ENCODE peak calls at places on chromosomes 11 and 22, in eight cellular contexts. One of them, this sample, is unnamed.

GRCh38 chr11:118012083-118012669 is 26.0 kb downstream of the IL10RA start:
- DNase-seq in NCI-H510A treated with DMSO at 0.1 percent for 48 hours: no peak
- DNase-seq in NCI-H146: no peak
- DNase-seq in body of pancreas: no peak
- DNase-seq in WTC11: no peak
- DNase-seq in NCI-H748 treated with DMSO at 0.1 percent for 48 hours: no peak
- DNase-seq in hepatic stellate cell: no peak
- DNase-seq in colonic mucosa: no peak
- DNase-seq in this sample: no peak

GRCh38 chr11:119607726-119608125 is 121.3 kb downstream of the NECTIN1 start:
- DNase-seq in hepatic stellate cell: no peak
- DNase-seq in colonic mucosa: no peak
- DNase-seq in NCI-H510A treated with DMSO at 0.1 percent for 48 hours: no peak
- DNase-seq in WTC11: no peak
- DNase-seq in NCI-H146: peak; percentile 78
- DNase-seq in body of pancreas: peak; percentile 19
- DNase-seq in NCI-H748 treated with DMSO at 0.1 percent for 48 hours: no peak
- DNase-seq in this sample: no peak

GRCh38 chr11:65213322-65214211 is 31.8 kb downstream of the CAPN1 start:
- DNase-seq in WTC11: peak; percentile 84
- DNase-seq in colonic mucosa: no peak
- DNase-seq in hepatic stellate cell: no peak
- DNase-seq in NCI-H510A treated with DMSO at 0.1 percent for 48 hours: no peak
- DNase-seq in NCI-H748 treated with DMSO at 0.1 percent for 48 hours: no peak
- DNase-seq in body of pancreas: no peak
- DNase-seq in NCI-H146: no peak
- DNase-seq in this sample: peak; percentile 83

GRCh38 chr11:21410513-21410912 is 741.1 kb downstream of the NELL1 start:
- DNase-seq in WTC11: no peak
- DNase-seq in NCI-H146: no peak
- DNase-seq in body of pancreas: no peak
- DNase-seq in hepatic stellate cell: no peak
- DNase-seq in colonic mucosa: no peak
- DNase-seq in NCI-H748 treated with DMSO at 0.1 percent for 48 hours: no peak
- DNase-seq in NCI-H510A treated with DMSO at 0.1 percent for 48 hours: no peak
- DNase-seq in this sample: no peak

GRCh38 chr11:87141322-87141721 is 103.6 kb downstream of the TMEM135 start:
- DNase-seq in colonic mucosa: no peak
- DNase-seq in hepatic stellate cell: no peak
- DNase-seq in NCI-H146: no peak
- DNase-seq in body of pancreas: no peak
- DNase-seq in NCI-H748 treated with DMSO at 0.1 percent for 48 hours: no peak
- DNase-seq in WTC11: no peak
- DNase-seq in NCI-H510A treated with DMSO at 0.1 percent for 48 hours: no peak
- DNase-seq in this sample: no peak

GRCh38 chr11:123535401-123535800 is 105.3 kb downstream of the GRAMD1B start:
- DNase-seq in NCI-H748 treated with DMSO at 0.1 percent for 48 hours: no peak
- DNase-seq in body of pancreas: no peak
- DNase-seq in NCI-H510A treated with DMSO at 0.1 percent for 48 hours: no peak
- DNase-seq in hepatic stellate cell: no peak
- DNase-seq in NCI-H146: no peak
- DNase-seq in colonic mucosa: no peak
- DNase-seq in WTC11: no peak
- DNase-seq in this sample: no peak

GRCh38 chr22:43381693-43382092 is 30.1 kb upstream of the MPPED1 start:
- DNase-seq in NCI-H146: no peak
- DNase-seq in hepatic stellate cell: no peak
- DNase-seq in WTC11: no peak
- DNase-seq in NCI-H748 treated with DMSO at 0.1 percent for 48 hours: no peak
- DNase-seq in body of pancreas: no peak
- DNase-seq in NCI-H510A treated with DMSO at 0.1 percent for 48 hours: no peak
- DNase-seq in colonic mucosa: no peak
- DNase-seq in this sample: no peak

GRCh38 chr11:84522331-84522730 is 1104.8 kb downstream of the DLG2 start:
- DNase-seq in hepatic stellate cell: no peak
- DNase-seq in colonic mucosa: no peak
- DNase-seq in body of pancreas: no peak
- DNase-seq in NCI-H748 treated with DMSO at 0.1 percent for 48 hours: no peak
- DNase-seq in NCI-H510A treated with DMSO at 0.1 percent for 48 hours: no peak
- DNase-seq in WTC11: no peak
- DNase-seq in NCI-H146: no peak
- DNase-seq in this sample: no peak

GRCh38 chr11:45333023-45333422 is 46.9 kb upstream of the SYT13 start:
- DNase-seq in body of pancreas: no peak
- DNase-seq in NCI-H748 treated with DMSO at 0.1 percent for 48 hours: peak; percentile 24
- DNase-seq in NCI-H146: no peak
- DNase-seq in hepatic stellate cell: no peak
- DNase-seq in WTC11: no peak
- DNase-seq in colonic mucosa: no peak
- DNase-seq in NCI-H510A treated with DMSO at 0.1 percent for 48 hours: peak; percentile 1
- DNase-seq in this sample: no peak